ENCODE peak calls at places on chromosomes 16 and 17, in five cellular contexts. P is astrocyte of the spinal cord; C is colonic mucosa; Y is activated gamma-delta T cell treated with anti-CD3 and anti-CD28 coated beads, Interleukin-2, amount 50 U/mL, for 16 hours; V is stimulated activated CD8-positive, alpha-beta memory T cell treated with anti-CD3 and anti-CD28 coated beads, Interleukin-7, amount 100 ng/mL, for 1 hour. I is an unnamed sample.

GRCh38 chr17:47188266-47188665 is 829 bp downstream of the CDC27 start:
- DNase-seq in P (peak; percentile 59), C (no peak), Y (no peak), V (no peak), I (no peak)

GRCh38 chr17:27628376-27628775 is 2.6 kb upstream of the LGALS9 start:
- DNase-seq in P (no peak), C (no peak), Y (no peak), V (no peak), I (no peak)

GRCh38 chr16:265711-266110 is 10.0 kb downstream of the RGS11 start:
- DNase-seq in P (no peak), C (no peak), Y (no peak), V (no peak), I (no peak)

GRCh38 chr16:11259655-11260595 is 3.9 kb upstream of the SOCS1 start:
- DNase-seq in P (no peak), C (no peak), Y (no peak), V (no peak), I (no peak)

GRCh38 chr17:73643012-73643845 is 1.0 kb downstream of the SDK2 start:
- DNase-seq in P (no peak), C (peak; percentile 47), Y (no peak), V (no peak), I (peak; percentile 68)

GRCh38 chr17:31373150-31374082 is 18.1 kb upstream of the RAB11FIP4 start:
- DNase-seq in P (peak; percentile 71), C (no peak), Y (no peak), V (no peak), I (no peak)

GRCh38 chr17:9141423-9141753 is 120.1 kb downstream of the NTN1 start:
- DNase-seq in P (no peak), C (no peak), Y (no peak), V (no peak), I (no peak)

GRCh38 chr17:68807998-68808772 is 147.0 kb downstream of the ABCA8 start:
- DNase-seq in P (peak; percentile 39), C (no peak), Y (no peak), V (no peak), I (no peak)

GRCh38 chr16:70320121-70320520 is 21.1 kb downstream of the DDX19B start:
- DNase-seq in P (no peak), C (no peak), Y (no peak), V (no peak), I (no peak)

GRCh38 chr16:13070268-13070667 is 168.9 kb downstream of the SHISA9 start:
- DNase-seq in P (no peak), C (no peak), Y (no peak), V (no peak), I (no peak)

GRCh38 chr16:49337814-49338350 is 35.7 kb upstream of the C16orf78 start:
- DNase-seq in P (no peak), C (no peak), Y (no peak), V (no peak), I (no peak)

GRCh38 chr17:47864791-47865216 is 13.8 kb upstream of the SP6 start:
- DNase-seq in P (no peak), C (no peak), Y (no peak), V (no peak), I (no peak)

GRCh38 chr17:39688475-39688835 is 598 bp upstream of the PGAP3 start:
- DNase-seq in P (no peak), C (no peak), Y (no peak), V (no peak), I (no peak)

GRCh38 chr17:70230883-70231282 is 61.6 kb downstream of the KCNJ2 start:
- DNase-seq in P (peak; percentile 5), C (no peak), Y (no peak), V (no peak), I (no peak)

GRCh38 chr17:8823279-8823678 is 24.1 kb upstream of the MFSD6L start:
- DNase-seq in P (no peak), C (no peak), Y (no peak), V (no peak), I (peak; percentile 7)

GRCh38 chr16:70563571-70563970 is 40.0 kb downstream of the SF3B3 start:
- DNase-seq in P (no peak), C (no peak), Y (no peak), V (no peak), I (no peak)

GRCh38 chr17:83200231-83200699 is 120.9 kb downstream of the METRNL start:
- DNase-seq in P (peak; percentile 52), C (no peak), Y (peak; percentile 57), V (peak; percentile 48), I (no peak)

GRCh38 chr16:87959391-87959968 is 8.2 kb downstream of the BANP start:
- DNase-seq in P (no peak), C (no peak), Y (no peak), V (no peak), I (no peak)

GRCh38 chr17:66175892-66176291 is 16.0 kb downstream of the CEP112 start:
- DNase-seq in P (no peak), C (no peak), Y (no peak), V (no peak), I (no peak)